ENCODE peak calls at places on chromosomes 3 and 15, in nine cellular contexts. S is fibroblast of lung, H is right atrium auricular region, C is neural progenitor cell, N is thoracic aorta, J is HCT116, K is nephron progenitor cell, Y is mesothelial cell of epicardium, P is HFF-Myc. E is an unnamed sample.
A peak's percentile ranks its signal among the peaks of the same experiment; 100 is the strongest.

GRCh38 chr15:52256366-52256765 is 39.2 kb downstream of the MYO5C start:
- DNase-seq in K (peak; percentile 73), H (peak; percentile 85), Y (peak; percentile 74), P (peak; percentile 66), N (peak; percentile 29), C (peak; percentile 65), J (peak; percentile 62), S (peak; percentile 71), E (peak; percentile 78)

GRCh38 chr15:89365457-89366055 is 30.9 kb upstream of the POLG start:
- DNase-seq in K (no peak), J (no peak), Y (no peak), N (no peak), H (no peak), S (no peak), P (no peak), C (no peak), E (no peak)

GRCh38 chr3:61617041-61617440 is 55.7 kb downstream of the PTPRG start:
- DNase-seq in H (no peak), P (no peak), K (no peak), Y (no peak), N (no peak), J (no peak), C (no peak), S (peak; percentile 51), E (no peak)

GRCh38 chr3:112084980-112085697 is 1.1 kb upstream of the C3orf52 start:
- DNase-seq in H (no peak), Y (no peak), J (no peak), N (no peak), C (no peak), K (no peak), S (no peak), P (no peak), E (no peak)

GRCh38 chr3:140377644-140378043 is 300.2 kb upstream of the TRIM42 start:
- DNase-seq in K (no peak), N (no peak), C (no peak), J (no peak), S (no peak), H (no peak), Y (no peak), P (no peak), E (no peak)

GRCh38 chr3:105538483-105538882 is 171.8 kb downstream of the ALCAM start:
- DNase-seq in H (no peak), S (no peak), Y (no peak), N (no peak), P (no peak), J (no peak), C (no peak), K (no peak), E (no peak)

GRCh38 chr3:45226206-45226915 is at the start of gene TMEM158:
- DNase-seq in H (peak; percentile 61), P (no peak), N (peak; percentile 41), S (peak; percentile 79), Y (peak; percentile 74), K (peak; percentile 93), C (peak; percentile 91), J (no peak), E (peak; percentile 93)

GRCh38 chr3:112303811-112304325 is 9.9 kb upstream of the SLC9C1 start:
- DNase-seq in S (peak; percentile 56), C (peak; percentile 43), H (no peak), Y (no peak), J (no peak), K (no peak), N (no peak), P (no peak), E (no peak)

GRCh38 chr3:14453368-14453710 is 50.9 kb downstream of the SLC6A6 start:
- DNase-seq in S (no peak), K (no peak), P (no peak), Y (no peak), J (no peak), C (no peak), H (no peak), N (no peak), E (no peak)

GRCh38 chr3:14453841-14454630 is 51.6 kb downstream of the SLC6A6 start:
- DNase-seq in S (peak; percentile 37), N (no peak), Y (no peak), K (no peak), C (no peak), H (no peak), J (no peak), P (no peak), E (no peak)

GRCh38 chr3:14450922-14451606 is 48.7 kb downstream of the SLC6A6 start:
- DNase-seq in J (no peak), S (no peak), P (no peak), Y (no peak), C (no peak), N (no peak), H (no peak), K (no peak), E (no peak)

GRCh38 chr3:14451844-14452533 is 49.6 kb downstream of the SLC6A6 start:
- DNase-seq in N (no peak), K (no peak), J (no peak), H (peak; percentile 78), P (peak; percentile 79), S (peak; percentile 89), C (no peak), Y (no peak), E (no peak)

GRCh38 chr3:14452676-14453367 is 50.4 kb downstream of the SLC6A6 start:
- DNase-seq in C (no peak), H (peak; percentile 97), P (peak; percentile 89), Y (no peak), K (no peak), S (peak; percentile 99), J (peak; percentile 73), N (peak; percentile 83), E (no peak)
- TF ChIP-seq CTCF in C (no peak), H (no peak), P (peak; percentile 15), Y (no peak), K (no peak), S (peak; percentile 25), J (no peak), N (peak; percentile 30), E (no peak)

GRCh38 chr15:32652178-32652577 is 10.7 kb downstream of the SCG5 start:
- DNase-seq in P (no peak), H (no peak), Y (no peak), N (no peak), S (no peak), J (no peak), K (no peak), C (no peak), E (no peak)

GRCh38 chr15:32657941-32658340 is 16.4 kb downstream of the SCG5 start:
- DNase-seq in Y (no peak), P (no peak), H (no peak), N (no peak), S (no peak), C (no peak), J (no peak), K (no peak), E (no peak)

GRCh38 chr15:32659340-32659831 is 17.9 kb downstream of the SCG5 start:
- DNase-seq in Y (no peak), C (no peak), K (peak; percentile 24), J (no peak), P (no peak), S (peak; percentile 84), H (no peak), N (peak; percentile 15), E (no peak)

GRCh38 chr15:32656091-32656860 is 14.8 kb downstream of the SCG5 start:
- DNase-seq in C (no peak), N (no peak), H (no peak), Y (no peak), J (no peak), K (no peak), S (no peak), P (no peak), E (no peak)

DNA sequence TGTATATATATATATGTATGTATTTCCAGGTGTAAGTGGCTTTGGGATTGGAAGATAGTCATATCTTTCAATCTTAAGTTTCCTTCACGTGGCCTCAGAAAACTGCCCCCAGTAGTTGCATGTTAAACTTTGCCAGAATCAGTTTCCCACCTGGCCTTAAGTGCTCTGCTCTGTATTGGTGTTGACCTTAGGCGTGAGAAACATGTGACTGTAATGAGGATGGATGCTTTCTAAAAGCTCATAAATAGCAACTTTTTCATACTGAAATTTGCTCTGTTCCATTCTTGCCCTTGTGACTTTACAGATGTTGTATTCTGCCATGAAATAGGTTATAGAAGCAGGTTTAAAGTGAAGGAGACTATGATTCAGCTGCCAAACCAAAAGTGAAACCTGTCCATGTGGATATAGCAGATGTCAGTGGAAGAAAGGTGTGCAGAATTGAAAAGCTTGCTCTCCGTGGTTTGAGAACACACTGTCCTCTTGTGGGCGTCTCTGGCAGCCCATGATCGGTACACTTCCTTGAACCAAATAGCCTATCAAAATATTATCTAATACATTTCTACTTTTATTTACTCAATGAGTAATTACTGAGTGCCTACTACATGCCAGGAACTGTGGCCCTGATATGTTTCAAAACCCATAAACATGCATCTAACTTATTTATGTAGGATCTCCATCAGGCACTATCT is 15.8 kb downstream of the SCG5 start:
- DNase-seq in P (no peak), Y (no peak), C (no peak), J (no peak), H (no peak), S (no peak), K (no peak), N (no peak), E (peak; percentile 37)
- TF ChIP-seq CTCF in P (no peak), Y (no peak), C (no peak), J (no peak), H (no peak), S (peak; percentile 32), K (no peak), N (no peak), E (peak; percentile 35)

GRCh38 chr15:74423443-74424257 is 10.1 kb downstream of the SEMA7A start:
- DNase-seq in P (no peak), H (no peak), K (no peak), S (no peak), J (peak; percentile 54), N (no peak), Y (no peak), C (no peak), E (no peak)
- TF ChIP-seq CTCF in P (no peak), H (no peak), K (no peak), S (no peak), J (no peak), N (no peak), Y (no peak), C (no peak), E (no peak)

GRCh38 chr3:24367216-24367615 is 127.4 kb downstream of the THRB start:
- DNase-seq in N (no peak), P (no peak), S (no peak), C (no peak), K (no peak), Y (no peak), H (no peak), J (no peak), E (no peak)

GRCh38 chr3:24367681-24368264 is 126.9 kb downstream of the THRB start:
- DNase-seq in S (no peak), N (no peak), J (no peak), C (peak; percentile 22), Y (no peak), P (no peak), H (no peak), K (no peak), E (no peak)

GRCh38 chr3:24364359-24364758 is 130.3 kb downstream of the THRB start:
- DNase-seq in P (no peak), H (no peak), K (no peak), J (no peak), Y (no peak), S (no peak), C (no peak), N (no peak), E (no peak)

GRCh38 chr3:24363242-24363641 is 131.4 kb downstream of the THRB start:
- DNase-seq in K (no peak), C (no peak), J (no peak), H (no peak), S (no peak), Y (no peak), P (no peak), N (no peak), E (no peak)

DNA sequence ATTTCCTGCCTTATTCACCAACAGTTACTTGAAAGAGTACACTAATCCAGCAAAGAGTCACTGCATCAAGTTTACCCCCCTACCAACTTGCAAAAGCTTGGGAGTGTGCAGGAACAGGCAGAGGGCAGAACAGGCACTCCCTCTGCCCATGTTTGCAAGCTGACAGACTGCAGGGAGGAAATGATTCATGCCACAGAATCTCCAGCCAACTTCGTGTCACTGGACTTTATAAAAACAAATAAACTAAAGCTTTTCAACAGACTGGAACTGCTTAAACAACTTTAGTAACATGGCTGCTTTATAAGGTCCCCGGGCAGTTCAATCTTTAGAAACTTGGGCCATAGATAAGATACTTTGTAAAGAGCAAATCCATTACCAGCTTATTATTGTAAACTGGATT is 129.5 kb downstream of the THRB start:
- DNase-seq in N (peak; percentile 60), J (peak; percentile 31), S (peak; percentile 85), Y (no peak), H (peak; percentile 64), P (peak; percentile 75), K (no peak), C (no peak), E (no peak)
- TF ChIP-seq CTCF in N (no peak), J (no peak), S (no peak), Y (no peak), H (no peak), P (no peak), K (no peak), C (no peak), E (no peak)

E was measured in GM10248.